ENCODE peak calls at places on chromosome 1, in four cellular contexts. U is heart left ventricle; L is CD8-positive, alpha-beta T cell; B is heart right ventricle. S is an unnamed sample. For H3K4me1, the result is how much of the 10 kb centered on the place peaks cover.

GRCh38 chr1:62309906-62310305 is 9.3 kb downstream of the KANK4 start:
- DNase-seq in L (no peak), U (no peak), B (no peak), S (no peak)

GRCh38 chr1:90726716-90727480 is 9.8 kb upstream of the BARHL2 start:
- DNase-seq in U (no peak), L (no peak), B (no peak), S (no peak)

GRCh38 chr1:235357485-235358378 is 9.5 kb upstream of the TBCE start:
- DNase-seq in L (no peak), B (no peak), U (no peak), S (no peak)

GRCh38 chr1:178224358-178224757 is 130.5 kb downstream of the RASAL2 start:
- DNase-seq in U (no peak), B (no peak), L (no peak), S (no peak)

GRCh38 chr1:37879865-37880264 is 20.5 kb upstream of the MTF1 start:
- DNase-seq in B (no peak), L (no peak), U (no peak), S (no peak)

GRCh38 chr1:196535727-196536126 is 72.5 kb downstream of the KCNT2 start:
- DNase-seq in B (no peak), U (no peak), L (no peak), S (peak)

GRCh38 chr1:41495171-41495948 is 10.9 kb upstream of the EDN2 start:
- DNase-seq in B (no peak), U (peak), L (no peak), S (no peak)

GRCh38 chr1:31888281-31888680 is 49.9 kb downstream of the PTP4A2 start:
- DNase-seq in B (no peak), U (no peak), L (no peak), S (no peak)

GRCh38 chr1:40315795-40316594 is 1.1 kb downstream of the COL9A2 start:
- DNase-seq in U (no peak), L (peak), B (no peak), S (no peak)

GRCh38 chr1:20178634-20179368 is 7.1 kb upstream of the UBXN10 start:
- DNase-seq in L (no peak), B (no peak), U (no peak), S (no peak)

GRCh38 chr1:78045850-78046778 is at the start of gene GIPC2:
- DNase-seq in U (peak), B (peak), L (peak), S (no peak)

GRCh38 chr1:41662656-41663437 is 178.4 kb upstream of the EDN2 start:
- DNase-seq in B (peak), L (peak), U (peak), S (peak)

GRCh38 chr1:68136187-68136586 is 85.8 kb upstream of the DIRAS3 start:
- DNase-seq in L (no peak), U (no peak), B (no peak), S (no peak)

GRCh38 chr1:201662646-201663045 is 123.7 kb downstream of the NAV1 start:
- DNase-seq in B (no peak), U (no peak), L (no peak), S (no peak)

GRCh38 chr1:49036700-49037099 is 260.0 kb upstream of the BEND5 start:
- DNase-seq in B (no peak), U (no peak), L (no peak), S (no peak)

GRCh38 chr1:235597867-235598553 is 51.6 kb downstream of the GNG4 start:
- DNase-seq in L (no peak), U (no peak), B (no peak), S (no peak)

GRCh38 chr1:223312705-223313414 is 51.1 kb downstream of the SUSD4 start:
- DNase-seq in B (no peak), L (no peak), U (no peak), S (no peak)

DNA sequence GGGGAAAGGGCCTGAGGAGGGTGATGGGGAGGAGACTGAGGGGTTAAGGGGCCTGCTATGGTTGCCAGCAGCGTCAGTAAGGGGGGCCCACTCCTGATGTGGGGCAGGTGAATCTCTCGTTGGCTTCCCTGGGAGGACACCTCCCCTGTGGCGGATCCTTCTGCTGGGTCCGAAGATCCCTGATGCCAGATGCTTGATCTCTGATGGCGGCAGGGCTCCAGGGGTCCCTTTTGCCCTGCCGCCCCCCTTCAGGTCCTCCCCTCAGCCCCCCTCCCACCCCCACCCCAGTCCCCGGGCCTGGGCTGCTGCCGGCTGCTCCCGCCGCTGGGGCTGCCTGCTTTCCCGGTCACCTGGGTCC is 219 bp downstream of the CELF3 start:
- DNase-seq in B (no peak), L (no peak), U (no peak), S (no peak)
- H3K4me3 ChIP-seq in B (no peak), L (no peak), U (no peak), S (no peak)

DNA sequence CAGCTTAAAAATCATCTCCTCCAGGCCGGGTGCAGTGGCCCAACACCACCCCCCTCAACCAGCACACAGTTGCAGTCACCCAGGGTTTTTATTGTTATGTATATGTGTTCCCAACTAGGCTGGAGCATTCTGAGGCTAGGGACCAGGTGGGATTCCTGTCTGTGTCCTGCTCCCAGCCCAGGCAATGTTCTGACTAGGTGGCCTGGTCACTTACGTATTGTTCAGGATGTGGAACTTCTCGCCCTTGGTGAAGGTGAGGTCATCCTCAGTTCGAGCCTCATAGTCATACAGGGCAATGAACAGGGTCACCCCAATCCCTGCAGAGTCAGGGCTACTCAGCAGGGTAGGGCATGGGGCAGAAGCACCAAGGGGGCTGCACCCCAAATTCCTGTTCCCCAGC is 12.2 kb downstream of the FGR start:
- DNase-seq in B (no peak), L (no peak), U (no peak), S (peak)
- H3K4me1 ChIP-seq in B (under half), L (half or more), U (under half), S (half or more)

DNA sequence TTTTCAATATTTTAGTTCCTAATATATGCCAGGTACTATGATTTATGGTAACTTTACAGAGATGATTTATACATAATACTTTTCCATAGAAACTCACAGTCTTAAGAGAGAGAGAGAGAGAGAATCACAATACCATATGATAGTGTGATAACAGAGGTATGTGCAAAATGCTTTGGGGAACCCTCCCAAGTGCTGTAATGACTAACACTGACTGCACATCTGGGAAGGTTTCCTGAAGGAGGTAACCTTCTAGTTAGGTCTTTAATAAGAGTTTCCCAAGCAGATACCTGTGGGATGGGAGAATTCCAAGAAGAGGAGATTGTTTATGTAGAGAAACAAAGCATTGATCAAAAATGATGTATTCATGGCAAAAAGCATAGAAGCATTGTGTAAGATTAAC is 34.6 kb upstream of the PIGC start:
- DNase-seq in L (no peak), B (no peak), U (no peak), S (no peak)
- H3K4me3 ChIP-seq in L (no peak), B (no peak), U (no peak), S (no peak)

DNA sequence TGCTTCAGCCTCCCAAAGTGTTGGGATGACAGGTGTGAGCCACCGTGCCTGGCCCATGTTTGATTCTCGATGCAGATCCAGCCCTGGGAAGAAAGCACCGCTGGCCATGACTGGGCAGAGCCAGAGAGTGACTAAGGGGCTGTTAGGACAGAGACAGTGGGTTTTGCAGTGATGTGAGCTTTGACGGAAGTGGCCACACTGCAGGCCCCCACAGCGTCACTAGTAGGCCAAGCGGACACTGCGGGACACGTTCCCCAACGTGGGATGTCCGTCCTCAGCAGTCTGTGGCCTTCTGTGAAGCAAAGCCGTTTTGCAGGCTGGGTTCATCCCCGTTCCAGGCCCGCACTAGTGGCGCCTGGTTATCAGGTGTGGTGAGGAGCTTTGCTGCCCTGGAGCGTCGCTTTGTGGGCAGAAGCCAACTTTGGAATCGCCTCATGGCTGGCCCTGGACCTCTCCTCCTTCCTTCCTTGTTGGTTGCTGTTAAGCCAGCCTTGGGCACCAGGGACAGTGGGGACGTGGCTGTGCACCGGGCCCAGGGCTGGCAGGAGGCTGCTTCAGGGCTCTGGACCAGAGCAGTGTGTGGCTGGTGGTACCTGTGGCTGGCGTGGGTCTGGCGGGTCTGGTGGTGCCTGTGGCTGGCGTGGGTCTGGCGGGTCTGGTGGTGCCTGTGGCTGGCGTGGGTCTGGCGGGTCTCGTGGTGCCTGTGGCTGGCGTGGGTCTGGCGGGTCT is 41.2 kb downstream of the SKI start:
- DNase-seq in L (no peak), B (no peak), U (peak), S (no peak)
- H3K4me1 ChIP-seq in L (half or more), B (half or more), U (under half), S (under half)

GRCh38 chr1:7987528-7987927 is 26.0 kb downstream of the PARK7 start:
- DNase-seq in B (no peak), U (no peak), L (no peak), S (no peak)
- H3K4me3 ChIP-seq in B (no peak), U (no peak), L (no peak), S (no peak)

S was measured in DND-41.